ENCODE peak calls at places on chromosomes 3 and 15, in nine cellular contexts. S is A673; P is Peyer's patch; X is foreskin fibroblast; F is D341Med; N is bronchial epithelial cell; J is activated CD8-positive, alpha-beta memory T cell treated with anti-CD3 and anti-CD28 coated beads for 48 hours; H is GM04504; Y is ovary. A is an unnamed sample.

GRCh38 chr3:67654832-67655152 is 380 bp upstream of the SUCLG2 start:
- DNase-seq in F (no peak), S (no peak), N (peak; percentile 5), P (no peak), H (no peak), X (no peak), Y (no peak), J (no peak), A (no peak)

GRCh38 chr3:55454611-55455010 is 32.5 kb downstream of the WNT5A start:
- DNase-seq in F (no peak), Y (no peak), J (no peak), H (no peak), P (no peak), S (no peak), N (no peak), X (no peak), A (no peak)

GRCh38 chr3:47009225-47010049 is 30.0 kb downstream of the NBEAL2 start:
- DNase-seq in Y (peak; percentile 95), N (peak; percentile 73), X (peak; percentile 96), S (peak; percentile 87), J (no peak), F (peak; percentile 99), P (peak; percentile 91), H (peak; percentile 82), A (peak; percentile 83)

GRCh38 chr15:62455441-62455921 is 290.4 kb upstream of the C2CD4B start:
- DNase-seq in J (no peak), X (no peak), P (no peak), N (peak; percentile 63), H (no peak), Y (no peak), S (no peak), F (no peak), A (no peak)

GRCh38 chr3:14516738-14517345 is 23.3 kb downstream of the GRIP2 start:
- DNase-seq in J (no peak), X (no peak), P (peak; percentile 33), Y (peak; percentile 11), N (no peak), H (no peak), F (no peak), S (no peak), A (no peak)

GRCh38 chr3:128919988-128920387 is 40.6 kb downstream of the ACAD9 start:
- DNase-seq in Y (no peak), P (peak; percentile 21), F (no peak), S (no peak), J (no peak), X (no peak), H (no peak), N (peak; percentile 60), A (no peak)

GRCh38 chr3:67964596-67964995 is 310.2 kb upstream of the SUCLG2 start:
- DNase-seq in F (no peak), Y (no peak), N (no peak), P (no peak), X (no peak), S (no peak), J (no peak), H (no peak), A (no peak)

GRCh38 chr3:24773798-24774197 is 279.1 kb upstream of the THRB start:
- DNase-seq in P (peak; percentile 45), S (peak; percentile 66), X (peak; percentile 3), F (peak; percentile 68), N (peak; percentile 57), Y (peak; percentile 14), H (peak; percentile 21), J (no peak), A (peak; percentile 52)

GRCh38 chr3:15861163-15861562 is 63.4 kb upstream of the ANKRD28 start:
- DNase-seq in N (no peak), F (no peak), J (no peak), S (no peak), P (no peak), Y (no peak), X (no peak), H (no peak), A (no peak)

GRCh38 chr15:50676799-50677483 is 9.7 kb downstream of the TRPM7 start:
- DNase-seq in J (no peak), X (peak; percentile 35), Y (no peak), P (no peak), F (no peak), H (peak; percentile 50), N (peak; percentile 54), S (no peak), A (peak; percentile 59)

GRCh38 chr3:13525827-13526625 is 22.9 kb upstream of the FBLN2 start:
- DNase-seq in Y (no peak), P (no peak), N (peak; percentile 59), S (peak; percentile 57), H (no peak), X (no peak), F (no peak), J (no peak), A (no peak)

GRCh38 chr3:186732169-186732766 is 15.1 kb downstream of the KNG1 start:
- DNase-seq in S (no peak), H (no peak), J (no peak), N (no peak), F (no peak), Y (no peak), X (no peak), P (no peak), A (no peak)

GRCh38 chr15:32716216-32716959 is 1.4 kb upstream of the GREM1 start:
- DNase-seq in N (no peak), F (no peak), P (no peak), H (no peak), J (no peak), S (no peak), Y (no peak), X (no peak), A (no peak)

GRCh38 chr15:85071061-85071460 is 89.4 kb downstream of the PDE8A start:
- DNase-seq in P (no peak), N (no peak), X (no peak), J (no peak), H (no peak), Y (no peak), F (no peak), S (no peak), A (no peak)

GRCh38 chr3:129383292-129383860 is 45.1 kb downstream of the EFCAB12 start:
- DNase-seq in P (peak; percentile 64), N (peak; percentile 42), H (peak; percentile 30), X (peak; percentile 59), S (peak; percentile 78), Y (peak; percentile 58), J (no peak), F (peak; percentile 88), A (peak; percentile 61)

GRCh38 chr3:146326875-146327543 is 76.1 kb upstream of the PLSCR4 start:
- DNase-seq in H (peak; percentile 47), P (peak; percentile 77), N (peak; percentile 45), F (peak; percentile 45), X (peak; percentile 68), S (peak; percentile 68), Y (peak; percentile 34), J (no peak), A (peak; percentile 60)

GRCh38 chr15:75620776-75621536 is 4.6 kb downstream of the SNUPN start:
- DNase-seq in Y (peak; percentile 75), F (no peak), J (no peak), P (peak; percentile 72), X (peak; percentile 82), H (peak; percentile 74), N (peak; percentile 63), S (peak; percentile 60), A (peak; percentile 90)

GRCh38 chr3:128875556-128876120 is 3.8 kb upstream of the ACAD9 start:
- DNase-seq in J (peak; percentile 40), P (peak; percentile 58), H (no peak), F (peak; percentile 75), N (peak; percentile 6), X (no peak), S (peak; percentile 35), Y (no peak), A (peak; percentile 28)

GRCh38 chr15:55250392-55250791 is 39.2 kb downstream of the RAB27A start:
- DNase-seq in J (no peak), N (peak; percentile 95), S (no peak), F (no peak), X (peak; percentile 85), Y (no peak), P (peak; percentile 54), H (peak; percentile 75), A (no peak)

GRCh38 chr15:42385206-42385979 is 26.1 kb downstream of the CAPN3 start:
- DNase-seq in P (peak; percentile 71), N (peak; percentile 35), H (no peak), J (no peak), X (peak; percentile 28), F (peak; percentile 80), Y (no peak), S (peak; percentile 67), A (peak; percentile 46)

GRCh38 chr3:74423867-74424266 is 190.6 kb downstream of the CNTN3 start:
- DNase-seq in F (no peak), S (no peak), N (no peak), P (no peak), H (no peak), J (no peak), Y (no peak), X (no peak), A (no peak)

GRCh38 chr3:190366145-190366544 is 21.8 kb upstream of the CLDN16 start:
- DNase-seq in X (no peak), F (no peak), P (no peak), Y (no peak), H (no peak), S (peak; percentile 41), N (peak; percentile 74), J (no peak), A (no peak)

GRCh38 chr3:102972350-102972749 is 537.5 kb downstream of the ZPLD1 start:
- DNase-seq in S (no peak), J (no peak), P (no peak), H (no peak), N (no peak), F (no peak), Y (no peak), X (no peak), A (no peak)